ENCODE peak calls at places on chromosomes 6 and 20, in seven cellular contexts. N is kidney glomerular epithelial cell, V is lower leg skin, X is adrenal gland, K is mesendoderm, S is renal cortical epithelial cell, O is erythroblast. C is an unnamed sample.

GRCh38 chr6:54431466-54431865 is 123.2 kb downstream of the TINAG start:
- DNase-seq in N (no peak), V (no peak), X (no peak), K (no peak), S (no peak), O (no peak), C (no peak)

GRCh38 chr6:116779569-116780164 is 14.1 kb upstream of the FAM162B start:
- DNase-seq in N (peak), V (no peak), X (no peak), K (peak), S (peak), O (peak), C (no peak)

GRCh38 chr20:51749674-51750036 is 18.5 kb downstream of the ATP9A start:
- DNase-seq in N (peak), V (no peak), X (peak), K (no peak), S (peak), O (no peak), C (no peak)

GRCh38 chr6:138078491-138078890 is 28.7 kb downstream of the PERP start:
- DNase-seq in N (no peak), V (no peak), X (no peak), K (no peak), S (no peak), O (no peak), C (no peak)

GRCh38 chr20:32509639-32510066 is 75.5 kb downstream of the NOL4L start:
- DNase-seq in N (peak), V (no peak), X (no peak), K (no peak), S (peak), O (no peak), C (no peak)

GRCh38 chr20:62980970-62981369 is 25.8 kb downstream of the BHLHE23 start:
- DNase-seq in N (no peak), V (no peak), X (no peak), K (no peak), S (no peak), O (no peak), C (no peak)

GRCh38 chr6:56709650-56710049 is 67.0 kb upstream of the DST start:
- DNase-seq in N (no peak), V (no peak), X (no peak), K (peak), S (no peak), O (no peak), C (no peak)

GRCh38 chr6:31407699-31408098 is 4.3 kb downstream of the MICA start:
- DNase-seq in N (peak), V (no peak), X (no peak), K (no peak), S (peak), O (no peak), C (no peak)

GRCh38 chr6:9520417-9521151 is 894.3 kb downstream of the TFAP2A start:
- DNase-seq in N (peak), V (no peak), X (no peak), K (no peak), S (peak), O (no peak), C (peak)

GRCh38 chr20:61655591-61655990 is 403.5 kb downstream of the CDH4 start:
- DNase-seq in N (no peak), V (no peak), X (no peak), K (no peak), S (no peak), O (no peak), C (no peak)